ENCODE peak calls at places on chromosomes 6 and 20, in seven cellular contexts. G, Y, K, Z, X, N and A are unnamed samples.

GRCh38 chr6:149806127-149806526 is 56.6 kb downstream of the PCMT1 start:
- DNase-seq in G (no peak), Y (no peak), K (no peak), Z (peak; percentile 10), X (no peak), N (no peak), A (no peak)

GRCh38 chr20:48636301-48636700 is 191.5 kb downstream of the PREX1 start:
- DNase-seq in G (no peak), Y (no peak), K (no peak), Z (no peak), X (no peak), N (no peak), A (no peak)

GRCh38 chr6:40166963-40167362 is 232.7 kb upstream of the MOCS1 start:
- DNase-seq in G (no peak), Y (no peak), K (no peak), Z (peak; percentile 14), X (no peak), N (no peak), A (no peak)

GRCh38 chr6:41258196-41258493 is 28.3 kb downstream of the TREM1 start:
- DNase-seq in G (no peak), Y (no peak), K (no peak), Z (no peak), X (no peak), N (no peak), A (no peak)

GRCh38 chr6:16909599-16910360 is 148.5 kb upstream of the ATXN1 start:
- DNase-seq in G (no peak), Y (no peak), K (peak; percentile 71), Z (peak; percentile 77), X (no peak), N (peak; percentile 28), A (no peak)

GRCh38 chr6:22636450-22636849 is 67.1 kb downstream of the HDGFL1 start:
- DNase-seq in G (no peak), Y (no peak), K (peak; percentile 30), Z (no peak), X (no peak), N (no peak), A (peak; percentile 19)

GRCh38 chr20:45798935-45799642 is 7.3 kb downstream of the DNTTIP1 start:
- DNase-seq in G (peak; percentile 85), Y (peak; percentile 64), K (peak; percentile 78), Z (peak; percentile 37), X (peak; percentile 73), N (peak; percentile 55), A (peak; percentile 69)

GRCh38 chr6:107956586-107957164 is 1.3 kb downstream of the SEC63 start:
- DNase-seq in G (peak; percentile 18), Y (peak; percentile 26), K (peak; percentile 45), Z (peak; percentile 32), X (no peak), N (peak; percentile 29), A (peak; percentile 15)

GRCh38 chr6:35036059-35036827 is 104.9 kb downstream of the TCP11 start:
- DNase-seq in G (no peak), Y (no peak), K (no peak), Z (no peak), X (no peak), N (no peak), A (no peak)

GRCh38 chr20:11740975-11741374 is 176.7 kb upstream of the BTBD3 start:
- DNase-seq in G (no peak), Y (no peak), K (no peak), Z (no peak), X (no peak), N (no peak), A (no peak)

GRCh38 chr20:38123021-38123587 is 42.0 kb downstream of the TGM2 start:
- DNase-seq in G (no peak), Y (no peak), K (peak; percentile 74), Z (no peak), X (no peak), N (peak; percentile 61), A (peak; percentile 60)